ENCODE peak calls at places on chromosomes 2 and 18, in six cellular contexts. N is iris pigment epithelial cell; V is right lobe of liver; T is effector CD4-positive, alpha-beta T cell; Z is NCI-H2107; C is astrocyte of the spinal cord. Q is an unnamed sample.

GRCh38 chr2:50223643-50224042 is 808.3 kb downstream of the NRXN1 start:
- DNase-seq in C (no peak), V (no peak), Z (no peak), N (no peak), T (no peak), Q (no peak)

GRCh38 chr2:120402508-120402907 is 56.6 kb downstream of the INHBB start:
- DNase-seq in C (no peak), Z (no peak), V (no peak), N (no peak), T (no peak), Q (no peak)

GRCh38 chr2:35495182-35495581 is 860.4 kb upstream of the CRIM1 start:
- DNase-seq in Z (no peak), N (no peak), C (no peak), T (no peak), V (no peak), Q (no peak)

GRCh38 chr2:46872876-46873631 is 42.6 kb downstream of the MCFD2 start:
- DNase-seq in N (no peak), T (no peak), C (no peak), Z (no peak), V (no peak), Q (no peak)

GRCh38 chr2:68043719-68044498 is 18.9 kb downstream of the C1D start:
- DNase-seq in Z (no peak), T (no peak), V (no peak), C (peak), N (peak), Q (no peak)

GRCh38 chr18:63832470-63832869 is 55.0 kb upstream of the SERPINB2 start:
- DNase-seq in T (no peak), N (no peak), V (no peak), Z (no peak), C (peak), Q (no peak)

GRCh38 chr2:8565399-8566154 is 116.3 kb upstream of the ID2 start:
- DNase-seq in N (no peak), V (no peak), T (no peak), Z (no peak), C (no peak), Q (peak)

GRCh38 chr2:215613265-215613664 is 177.4 kb upstream of the FN1 start:
- DNase-seq in C (no peak), V (no peak), Z (no peak), T (no peak), N (peak), Q (no peak)

GRCh38 chr18:47968006-47968676 is 37.7 kb upstream of the SMAD2 start:
- DNase-seq in C (peak), Z (no peak), N (peak), T (no peak), V (no peak), Q (no peak)

GRCh38 chr2:27021253-27021801 is 11.4 kb upstream of the TMEM214 start:
- DNase-seq in T (no peak), V (no peak), Z (no peak), N (peak), C (no peak), Q (no peak)

GRCh38 chr2:211114826-211115450 is 558.5 kb downstream of the CPS1 start:
- DNase-seq in V (no peak), N (peak), C (peak), T (no peak), Z (no peak), Q (no peak)

GRCh38 chr2:241601841-241602240 is 35.1 kb downstream of the THAP4 start:
- DNase-seq in V (no peak), T (no peak), N (no peak), Z (peak), C (no peak), Q (no peak)

GRCh38 chr2:84451579-84451978 is 7.5 kb downstream of the SUCLG1 start:
- DNase-seq in C (no peak), Z (no peak), N (no peak), V (no peak), T (no peak), Q (no peak)

GRCh38 chr2:12106440-12107080 is 360.1 kb downstream of the LPIN1 start:
- DNase-seq in Z (no peak), T (no peak), C (peak), N (peak), V (peak), Q (no peak)

GRCh38 chr2:654896-655295 is 22.3 kb downstream of the TMEM18 start:
- DNase-seq in Z (no peak), T (no peak), C (no peak), V (no peak), N (no peak), Q (no peak)

GRCh38 chr2:187874786-187875185 is 320.6 kb upstream of the TFPI start:
- DNase-seq in C (no peak), T (no peak), V (no peak), N (peak), Z (no peak), Q (no peak)

GRCh38 chr2:130328710-130329109 is 14.0 kb upstream of the IMP4 start:
- DNase-seq in Z (no peak), C (peak), V (no peak), T (no peak), N (no peak), Q (no peak)

GRCh38 chr2:235116885-235117492 is 165.2 kb downstream of the SH3BP4 start:
- DNase-seq in N (peak), C (peak), V (no peak), Z (peak), T (no peak), Q (no peak)

GRCh38 chr2:108935231-108935863 is 53.7 kb downstream of the EDAR start:
- DNase-seq in N (no peak), Z (no peak), T (no peak), C (no peak), V (no peak), Q (no peak)

GRCh38 chr2:235669269-235669831 is 175.5 kb downstream of the AGAP1 start:
- DNase-seq in Z (peak), T (peak), C (peak), V (peak), N (peak), Q (peak)

GRCh38 chr2:3422161-3422767 is 42.8 kb downstream of the TRAPPC12 start:
- DNase-seq in T (no peak), C (no peak), Z (no peak), V (no peak), N (no peak), Q (no peak)

GRCh38 chr2:102664439-102665042 is 45.2 kb downstream of the SLC9A2 start:
- DNase-seq in C (no peak), V (no peak), N (peak), Z (no peak), T (no peak), Q (no peak)

GRCh38 chr18:76984193-76985155 is 148.1 kb downstream of the MBP start:
- DNase-seq in T (no peak), C (no peak), N (no peak), V (no peak), Z (no peak), Q (peak)

GRCh38 chr2:176931588-176932563 is 280.7 kb upstream of the HNRNPA3 start:
- DNase-seq in C (peak), T (no peak), N (peak), Z (peak), V (no peak), Q (no peak)

GRCh38 chr2:48601349-48601748 is 16.3 kb upstream of the GTF2A1L start:
- DNase-seq in T (no peak), N (peak), V (peak), Z (no peak), C (no peak), Q (no peak)

GRCh38 chr2:124725187-124725586 is 700.1 kb downstream of the CNTNAP5 start:
- DNase-seq in V (no peak), T (no peak), Z (no peak), N (no peak), C (no peak), Q (no peak)

GRCh38 chr2:223889133-223889769 is 51.9 kb upstream of the AP1S3 start:
- DNase-seq in C (no peak), V (no peak), N (no peak), Z (no peak), T (no peak), Q (no peak)

GRCh38 chr2:127193948-127194267 is 26.2 kb downstream of the CYP27C1 start:
- DNase-seq in T (no peak), C (peak), Z (no peak), N (peak), V (no peak), Q (no peak)

GRCh38 chr2:229726643-229727042 is 12.3 kb upstream of the DNER start:
- DNase-seq in C (no peak), V (no peak), N (no peak), T (no peak), Z (no peak), Q (peak)

GRCh38 chr2:26971911-26972786 is 1.7 kb downstream of the MAPRE3 start:
- DNase-seq in C (no peak), N (no peak), Z (no peak), V (no peak), T (no peak), Q (no peak)

GRCh38 chr18:10239138-10239537 is 215.3 kb upstream of the APCDD1 start:
- DNase-seq in T (no peak), C (no peak), V (no peak), Z (no peak), N (peak), Q (no peak)

GRCh38 chr2:206311026-206311425 is 36.6 kb downstream of the ZDBF2 start:
- DNase-seq in V (no peak), C (no peak), T (no peak), N (no peak), Z (no peak), Q (no peak)

GRCh38 chr18:79900610-79901570 is 50.6 kb downstream of the SLC66A2 start:
- DNase-seq in T (no peak), Z (no peak), C (no peak), V (no peak), N (no peak), Q (no peak)

GRCh38 chr2:150472122-150472899 is 15.2 kb downstream of the RND3 start:
- DNase-seq in N (peak), C (peak), Z (no peak), V (peak), T (no peak), Q (no peak)

GRCh38 chr2:209600257-209601180 is 171.1 kb upstream of the UNC80 start:
- DNase-seq in T (no peak), Z (no peak), N (no peak), C (no peak), V (no peak), Q (no peak)

GRCh38 chr18:48077291-48077690 is 146.8 kb upstream of the SMAD2 start:
- DNase-seq in T (no peak), N (no peak), C (no peak), V (no peak), Z (no peak), Q (no peak)

GRCh38 chr2:216274194-216274593 is 98.1 kb downstream of the MARCHF4 start:
- DNase-seq in C (peak), T (no peak), N (peak), V (no peak), Z (no peak), Q (no peak)